ENCODE peak calls at places on chromosome 20, in eight cellular contexts. C is mammary epithelial cell, V is Calu3, F is AG09319, K is cardiac muscle cell, Y is dorsolateral prefrontal cortex, P is H9, E is endothelial cell. W is an unnamed sample.

GRCh38 chr20:56418385-56418861 is 6.4 kb downstream of the CASS4 start:
- DNase-seq in C (no peak), V (no peak), F (no peak), K (peak), Y (no peak), P (no peak), E (no peak), W (peak)

GRCh38 chr20:63498950-63499332 is at the start of gene EEF1A2:
- DNase-seq in C (no peak), V (peak), F (no peak), K (no peak), Y (peak), P (peak), E (no peak), W (peak)

GRCh38 chr20:1879934-1880333 is 15.3 kb upstream of the SIRPA start:
- DNase-seq in C (no peak), V (no peak), F (no peak), K (no peak), Y (no peak), P (no peak), E (no peak), W (no peak)

GRCh38 chr20:63309261-63310071 is 16.5 kb downstream of the COL20A1 start:
- DNase-seq in C (no peak), V (peak), F (no peak), K (peak), Y (peak), P (peak), E (peak), W (peak)

GRCh38 chr20:45722047-45722446 is at the start of gene SPINT4:
- DNase-seq in C (no peak), V (no peak), F (no peak), K (no peak), Y (no peak), P (no peak), E (no peak), W (no peak)

GRCh38 chr20:32521780-32522524 is 63.2 kb downstream of the NOL4L start:
- DNase-seq in C (no peak), V (peak), F (peak), K (peak), Y (peak), P (peak), E (peak), W (peak)

GRCh38 chr20:44056010-44056698 is 130.8 kb downstream of the JPH2 start:
- DNase-seq in C (no peak), V (peak), F (no peak), K (peak), Y (no peak), P (peak), E (peak), W (peak)

GRCh38 chr20:33163856-33164762 is 3.9 kb upstream of the BPIFA2 start:
- DNase-seq in C (no peak), V (no peak), F (no peak), K (no peak), Y (no peak), P (peak), E (no peak), W (no peak)

GRCh38 chr20:50267041-50267865 is 76.6 kb downstream of the CEBPB start:
- DNase-seq in C (peak), V (peak), F (peak), K (peak), Y (no peak), P (peak), E (no peak), W (no peak)

GRCh38 chr20:41428285-41428684 is 61.7 kb upstream of the EMILIN3 start:
- DNase-seq in C (peak), V (no peak), F (no peak), K (peak), Y (no peak), P (no peak), E (no peak), W (peak)

GRCh38 chr20:1338096-1338495 is 9.2 kb upstream of the SDCBP2 start:
- DNase-seq in C (no peak), V (no peak), F (no peak), K (no peak), Y (no peak), P (peak), E (no peak), W (no peak)

GRCh38 chr20:19986419-19986818 is 30.7 kb upstream of the NAA20 start:
- DNase-seq in C (peak), V (no peak), F (no peak), K (peak), Y (no peak), P (no peak), E (no peak), W (no peak)

GRCh38 chr20:36951198-36951976 is at the start of gene SAMHD1:
- DNase-seq in C (peak), V (peak), F (peak), K (peak), Y (peak), P (peak), E (peak), W (peak)

DNA sequence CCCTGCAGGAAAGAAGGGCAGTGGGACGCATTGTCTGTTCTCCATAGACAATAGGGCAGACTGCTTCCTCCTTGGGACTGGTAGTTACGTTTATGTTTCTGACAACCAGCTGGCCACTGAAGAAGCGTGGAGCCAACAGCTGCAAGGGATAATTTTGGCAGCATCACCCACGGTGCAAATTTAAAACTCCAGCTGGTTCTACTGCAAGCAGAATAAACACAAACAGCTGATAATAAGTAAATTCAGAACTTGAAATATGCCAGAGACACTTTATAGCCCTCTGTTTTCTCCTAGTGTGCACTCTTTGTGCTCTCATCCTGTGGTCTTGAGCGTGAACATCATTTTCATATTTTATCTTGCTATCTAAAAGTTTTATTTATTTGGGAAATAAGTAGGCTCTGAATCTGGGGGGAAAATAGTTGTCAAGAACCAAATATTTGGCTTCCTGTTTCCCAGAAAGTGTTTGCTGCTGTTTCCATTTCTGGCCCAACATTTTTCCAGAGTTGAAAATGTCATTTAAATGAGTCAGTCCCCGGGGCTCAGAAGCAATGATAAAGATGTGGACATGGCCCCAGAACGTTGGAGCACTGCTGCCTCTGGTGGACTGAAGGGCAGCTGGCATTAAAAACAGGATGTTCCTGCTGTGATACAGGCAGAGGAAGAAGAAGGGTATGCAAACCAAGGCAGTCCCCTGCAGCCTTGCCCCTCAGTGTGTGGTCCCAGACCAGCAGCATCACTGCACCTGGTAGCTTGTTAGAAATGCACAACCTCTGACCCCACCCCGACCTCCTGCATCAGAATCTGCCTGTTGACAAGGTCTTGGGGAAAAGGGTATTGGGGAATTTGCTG is 12.5 kb upstream of the THBD start:
- DNase-seq in C (no peak), V (no peak), F (no peak), K (peak), Y (no peak), P (peak), E (no peak), W (no peak)
- TF ChIP-seq CTCF in C (peak), V (no peak), F (peak), K (peak), Y (peak), P (peak), E (no peak), W (no peak)

GRCh38 chr20:31440012-31440659 is at the start of gene DEFB123:
- DNase-seq in C (no peak), V (peak), F (no peak), K (no peak), Y (no peak), P (no peak), E (no peak), W (peak)
- TF ChIP-seq CTCF in C (peak), V (peak), F (no peak), K (no peak), Y (peak), P (peak), E (no peak), W (peak)

GRCh38 chr20:35344354-35344837 is 52.2 kb upstream of the FAM83C start:
- DNase-seq in C (peak), V (no peak), F (no peak), K (peak), Y (no peak), P (no peak), E (no peak), W (no peak)

GRCh38 chr20:35341366-35342028 is 49.3 kb upstream of the FAM83C start:
- DNase-seq in C (peak), V (no peak), F (no peak), K (no peak), Y (no peak), P (no peak), E (no peak), W (no peak)

GRCh38 chr20:35340436-35340835 is 48.2 kb upstream of the FAM83C start:
- DNase-seq in C (no peak), V (no peak), F (no peak), K (no peak), Y (no peak), P (no peak), E (no peak), W (no peak)

GRCh38 chr20:35345189-35345588 is 53.0 kb upstream of the FAM83C start:
- DNase-seq in C (no peak), V (no peak), F (no peak), K (no peak), Y (no peak), P (no peak), E (no peak), W (no peak)

GRCh38 chr20:35342154-35342769 is 50.0 kb upstream of the FAM83C start:
- DNase-seq in C (no peak), V (no peak), F (no peak), K (peak), Y (no peak), P (peak), E (peak), W (no peak)
- TF ChIP-seq CTCF in C (no peak), V (no peak), F (peak), K (peak), Y (no peak), P (peak), E (no peak), W (no peak)

DNA sequence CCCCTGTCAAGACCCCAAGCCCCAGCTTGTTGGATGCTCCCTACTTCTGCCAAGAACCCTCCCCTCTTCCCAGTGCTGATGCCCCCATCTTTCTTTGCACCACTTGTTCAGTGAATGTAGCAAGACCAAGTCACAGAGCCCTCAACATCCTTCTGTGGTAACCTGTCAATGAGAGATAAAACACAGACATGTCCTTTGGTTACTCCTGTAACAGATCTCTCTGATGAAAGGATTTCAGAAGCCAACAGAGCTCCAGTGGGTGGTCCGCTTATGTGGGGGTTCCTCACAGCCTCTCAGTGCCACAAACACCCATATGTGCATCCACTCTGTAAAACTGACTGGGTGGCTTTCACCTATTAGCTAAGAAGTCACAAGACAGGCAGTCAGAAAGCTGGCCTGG is 93.2 kb upstream of the CST7 start:
- DNase-seq in C (no peak), V (no peak), F (no peak), K (no peak), Y (no peak), P (no peak), E (no peak), W (no peak)
- TF ChIP-seq CTCF in C (no peak), V (no peak), F (no peak), K (no peak), Y (no peak), P (no peak), E (no peak), W (no peak)

GRCh38 chr20:34705383-34706021 is 1.4 kb downstream of the TP53INP2 start:
- DNase-seq in C (peak), V (peak), F (no peak), K (peak), Y (no peak), P (peak), E (peak), W (peak)
- TF ChIP-seq CTCF in C (no peak), V (peak), F (no peak), K (no peak), Y (no peak), P (peak), E (peak), W (no peak)

DNA sequence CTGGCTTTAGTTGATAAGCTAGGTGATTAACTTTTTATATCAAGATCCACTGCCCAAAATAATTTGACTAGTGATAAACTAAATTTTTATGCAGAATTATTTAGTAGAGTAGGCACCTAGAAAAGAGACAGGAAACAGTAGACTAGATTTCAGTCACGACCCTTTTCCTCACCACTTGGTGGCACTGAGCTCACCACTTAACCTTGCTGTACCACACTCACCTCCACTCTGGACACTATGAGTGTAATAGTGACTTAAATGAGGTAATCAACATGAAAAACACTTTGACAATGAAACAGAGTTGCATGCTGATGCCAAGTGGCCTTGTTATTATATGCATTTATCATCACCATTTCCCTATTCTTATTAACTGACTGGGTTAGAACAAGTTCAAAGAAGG is 730.4 kb downstream of the KIF16B start:
- DNase-seq in C (peak), V (no peak), F (no peak), K (no peak), Y (no peak), P (no peak), E (no peak), W (no peak)
- TF ChIP-seq CTCF in C (no peak), V (no peak), F (no peak), K (no peak), Y (no peak), P (peak), E (no peak), W (no peak)

GRCh38 chr20:12252793-12253192 is 335.1 kb downstream of the BTBD3 start:
- DNase-seq in C (no peak), V (no peak), F (no peak), K (peak), Y (no peak), P (peak), E (no peak), W (no peak)

GRCh38 chr20:12255571-12255970 is 337.9 kb downstream of the BTBD3 start:
- DNase-seq in C (no peak), V (no peak), F (no peak), K (peak), Y (no peak), P (no peak), E (no peak), W (no peak)
- TF ChIP-seq CTCF in C (no peak), V (no peak), F (no peak), K (no peak), Y (no peak), P (no peak), E (no peak), W (no peak)

GRCh38 chr20:48956052-48956451 is 34.5 kb downstream of the ARFGEF2 start:
- DNase-seq in C (no peak), V (no peak), F (no peak), K (no peak), Y (no peak), P (no peak), E (no peak), W (no peak)

GRCh38 chr20:48957053-48957481 is 35.6 kb downstream of the ARFGEF2 start:
- DNase-seq in C (no peak), V (no peak), F (no peak), K (peak), Y (no peak), P (no peak), E (no peak), W (no peak)

GRCh38 chr20:48959902-48960550 is 38.5 kb downstream of the ARFGEF2 start:
- DNase-seq in C (peak), V (no peak), F (no peak), K (no peak), Y (no peak), P (no peak), E (no peak), W (no peak)

GRCh38 chr20:48958743-48959142 is 37.2 kb downstream of the ARFGEF2 start:
- DNase-seq in C (no peak), V (no peak), F (no peak), K (no peak), Y (no peak), P (no peak), E (no peak), W (no peak)

GRCh38 chr20:48957521-48957920 is 36.0 kb downstream of the ARFGEF2 start:
- DNase-seq in C (no peak), V (no peak), F (no peak), K (peak), Y (no peak), P (no peak), E (no peak), W (no peak)
- TF ChIP-seq CTCF in C (no peak), V (no peak), F (no peak), K (no peak), Y (no peak), P (no peak), E (no peak), W (no peak)

DNA sequence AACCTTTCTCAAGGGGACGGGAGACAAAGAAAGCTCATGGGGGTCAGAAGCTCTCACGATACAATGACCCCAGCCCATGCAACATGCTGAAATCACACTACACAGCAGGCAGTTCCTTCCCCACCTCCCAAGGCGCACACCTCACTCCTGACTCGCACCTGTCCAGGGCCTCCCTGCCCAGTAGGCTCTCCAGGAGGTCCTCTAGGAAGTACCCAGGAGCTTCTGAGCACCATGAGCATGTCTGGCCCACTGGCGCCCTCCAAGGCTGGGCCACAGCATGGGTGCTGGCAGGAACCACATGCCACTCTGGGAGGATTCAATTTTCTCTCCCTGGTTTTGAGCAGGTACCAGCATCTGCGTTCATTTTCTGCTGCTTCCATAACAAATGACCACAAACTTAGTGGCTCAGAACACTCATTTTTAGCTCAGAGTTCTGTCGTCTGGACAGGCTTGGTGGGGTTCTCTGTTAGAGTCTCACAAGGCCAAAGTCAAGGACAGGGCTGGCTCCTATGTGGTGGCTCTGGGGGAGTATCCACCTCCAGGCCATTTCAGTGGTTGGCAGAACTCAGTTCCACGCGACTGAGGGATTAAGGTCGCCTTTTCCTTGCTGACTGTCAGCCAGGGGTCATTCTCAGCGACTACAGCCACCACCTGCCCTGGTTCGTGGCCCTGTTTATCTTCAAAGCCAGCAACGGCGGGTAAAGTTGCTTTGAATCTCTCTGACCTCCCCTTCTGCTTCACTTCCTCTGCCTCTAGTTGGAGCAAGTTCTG is 32.7 kb downstream of the ACSS1 start:
- DNase-seq in C (no peak), V (no peak), F (no peak), K (no peak), Y (peak), P (no peak), E (no peak), W (no peak)
- TF ChIP-seq CTCF in C (no peak), V (no peak), F (no peak), K (no peak), Y (no peak), P (no peak), E (no peak), W (no peak)

GRCh38 chr20:47865451-47865850 is 80.2 kb upstream of the SULF2 start:
- DNase-seq in C (no peak), V (no peak), F (no peak), K (no peak), Y (no peak), P (no peak), E (no peak), W (no peak)
- TF ChIP-seq CTCF in C (no peak), V (no peak), F (no peak), K (no peak), Y (no peak), P (no peak), E (no peak), W (no peak)

W was measured in activated CD8-positive, alpha-beta T cell treated with anti-CD3 and anti-CD28 coated beads for 36 hours.